ENCODE peak calls at places on chromosomes 11 and 22, in eight cellular contexts. J, H, K, O, F, B, S and Y are unnamed samples.

GRCh38 chr11:94868468-94868867 is 100.3 kb downstream of the AMOTL1 start:
- DNase-seq in J (peak), H (no peak), K (no peak), O (no peak), F (no peak), B (no peak), S (no peak), Y (no peak)

GRCh38 chr11:17718510-17718962 is 835 bp upstream of the MYOD1 start:
- DNase-seq in J (no peak), H (no peak), K (no peak), O (no peak), F (no peak), B (no peak), S (no peak), Y (no peak)

GRCh38 chr11:10778217-10778970 is 27.3 kb downstream of the CTR9 start:
- DNase-seq in J (peak), H (no peak), K (no peak), O (peak), F (peak), B (no peak), S (no peak), Y (no peak)

GRCh38 chr11:46143049-46143806 is 22.0 kb upstream of the PHF21A start:
- DNase-seq in J (no peak), H (no peak), K (no peak), O (no peak), F (no peak), B (no peak), S (no peak), Y (no peak)

GRCh38 chr11:45237666-45238348 is 48.3 kb downstream of the SYT13 start:
- DNase-seq in J (no peak), H (no peak), K (no peak), O (peak), F (no peak), B (no peak), S (no peak), Y (no peak)

GRCh38 chr22:24685804-24686203 is 82.8 kb downstream of the GGT1 start:
- DNase-seq in J (no peak), H (no peak), K (no peak), O (peak), F (no peak), B (no peak), S (no peak), Y (no peak)

GRCh38 chr22:49583341-49583740 is 244.3 kb downstream of the BRD1 start:
- DNase-seq in J (no peak), H (no peak), K (no peak), O (no peak), F (no peak), B (no peak), S (no peak), Y (no peak)

GRCh38 chr11:73404048-73404447 is 27.8 kb downstream of the RELT start:
- DNase-seq in J (peak), H (peak), K (peak), O (peak), F (peak), B (peak), S (peak), Y (peak)

GRCh38 chr11:109547356-109548027 is 125.5 kb downstream of the C11orf87 start:
- DNase-seq in J (no peak), H (no peak), K (peak), O (peak), F (peak), B (peak), S (peak), Y (peak)

GRCh38 chr11:73227571-73228211 is 9.6 kb downstream of the P2RY2 start:
- DNase-seq in J (no peak), H (peak), K (peak), O (no peak), F (no peak), B (peak), S (no peak), Y (peak)

GRCh38 chr11:61071208-61071681 is 31.0 kb upstream of the CD5 start:
- DNase-seq in J (no peak), H (no peak), K (no peak), O (no peak), F (no peak), B (no peak), S (no peak), Y (no peak)

GRCh38 chr22:21450320-21450831 is 16.8 kb upstream of the TMEM191C start:
- DNase-seq in J (peak), H (peak), K (no peak), O (no peak), F (no peak), B (no peak), S (no peak), Y (peak)

GRCh38 chr11:71076021-71076420 is 176.4 kb downstream of the SHANK2 start:
- DNase-seq in J (no peak), H (no peak), K (no peak), O (no peak), F (no peak), B (peak), S (no peak), Y (no peak)

GRCh38 chr11:36361901-36362391 is 65.9 kb downstream of the PRR5L start:
- DNase-seq in J (peak), H (no peak), K (peak), O (peak), F (peak), B (peak), S (no peak), Y (peak)

GRCh38 chr11:88555018-88555828 is 217.7 kb upstream of the CTSC start:
- DNase-seq in J (no peak), H (no peak), K (peak), O (peak), F (peak), B (peak), S (peak), Y (no peak)

GRCh38 chr11:73285721-73286120 is 13.6 kb downstream of the P2RY6 start:
- DNase-seq in J (no peak), H (no peak), K (no peak), O (no peak), F (no peak), B (no peak), S (no peak), Y (no peak)

GRCh38 chr11:8610532-8611116 is 16.6 kb upstream of the STK33 start:
- DNase-seq in J (peak), H (no peak), K (no peak), O (no peak), F (peak), B (no peak), S (no peak), Y (no peak)

GRCh38 chr22:23574371-23574811 is 5.7 kb downstream of the IGLL1 start:
- DNase-seq in J (no peak), H (no peak), K (no peak), O (no peak), F (no peak), B (no peak), S (no peak), Y (peak)

GRCh38 chr22:20305894-20306645 is 13.8 kb downstream of the DGCR6L start:
- DNase-seq in J (no peak), H (no peak), K (no peak), O (no peak), F (no peak), B (no peak), S (no peak), Y (peak)

GRCh38 chr11:43693069-43693468 is 12.5 kb downstream of the HSD17B12 start:
- DNase-seq in J (no peak), H (no peak), K (no peak), O (peak), F (no peak), B (no peak), S (no peak), Y (no peak)

GRCh38 chr11:13940611-13941256 is 21.8 kb upstream of the SPON1 start:
- DNase-seq in J (no peak), H (no peak), K (no peak), O (no peak), F (no peak), B (no peak), S (no peak), Y (no peak)

GRCh38 chr11:119389611-119390254 is 8.2 kb upstream of the USP2 start:
- DNase-seq in J (no peak), H (no peak), K (no peak), O (no peak), F (no peak), B (peak), S (no peak), Y (no peak)
- TF ChIP-seq CTCF in J (no peak), H (no peak), K (peak), O (peak), F (peak), B (peak), S (peak), Y (peak)

DNA sequence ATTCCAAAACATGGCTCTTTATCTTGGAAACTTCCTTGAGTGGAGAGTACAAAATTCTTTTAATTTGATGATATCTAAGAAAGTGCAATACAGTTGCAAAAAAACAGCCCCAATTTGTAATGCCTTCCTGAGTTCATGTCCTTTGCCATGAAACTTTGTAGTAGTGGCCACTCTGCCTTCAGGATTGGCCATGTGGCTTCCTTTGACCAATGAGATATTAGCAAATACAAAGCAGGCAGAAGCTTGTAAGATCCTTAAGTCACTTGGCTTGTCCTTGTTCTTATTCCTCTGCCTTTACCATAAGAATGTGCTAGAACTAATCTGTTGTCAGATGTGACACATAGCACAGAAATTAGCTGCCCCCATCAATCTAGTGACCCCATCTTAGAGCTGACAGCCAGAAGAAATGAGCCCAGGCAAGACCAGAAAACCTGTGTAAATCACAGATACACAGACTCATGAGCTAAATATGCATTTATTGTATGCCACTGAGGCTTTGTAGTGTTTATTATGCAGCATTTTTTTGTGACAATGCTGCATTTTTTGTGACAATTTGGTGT is 29.8 kb upstream of the BLID start:
- DNase-seq in J (no peak), H (no peak), K (no peak), O (no peak), F (no peak), B (no peak), S (no peak), Y (no peak)
- H3K27ac ChIP-seq in J (no peak), H (no peak), K (peak), O (no peak), F (peak), B (peak), S (no peak), Y (no peak)

GRCh38 chr11:112516771-112517170 is 256.1 kb upstream of the PLET1 start:
- DNase-seq in J (no peak), H (no peak), K (no peak), O (no peak), F (no peak), B (no peak), S (no peak), Y (no peak)
- H3K4me3 ChIP-seq in J (no peak), H (no peak), K (no peak), O (no peak), F (no peak), B (no peak), S (no peak), Y (no peak)

GRCh38 chr11:6673523-6673922 is 9.6 kb downstream of the MRPL17 start:
- DNase-seq in J (no peak), H (no peak), K (no peak), O (no peak), F (no peak), B (no peak), S (no peak), Y (no peak)
- TF ChIP-seq CTCF in J (no peak), H (no peak), K (no peak), O (no peak), F (no peak), B (no peak), S (no peak), Y (no peak)

DNA sequence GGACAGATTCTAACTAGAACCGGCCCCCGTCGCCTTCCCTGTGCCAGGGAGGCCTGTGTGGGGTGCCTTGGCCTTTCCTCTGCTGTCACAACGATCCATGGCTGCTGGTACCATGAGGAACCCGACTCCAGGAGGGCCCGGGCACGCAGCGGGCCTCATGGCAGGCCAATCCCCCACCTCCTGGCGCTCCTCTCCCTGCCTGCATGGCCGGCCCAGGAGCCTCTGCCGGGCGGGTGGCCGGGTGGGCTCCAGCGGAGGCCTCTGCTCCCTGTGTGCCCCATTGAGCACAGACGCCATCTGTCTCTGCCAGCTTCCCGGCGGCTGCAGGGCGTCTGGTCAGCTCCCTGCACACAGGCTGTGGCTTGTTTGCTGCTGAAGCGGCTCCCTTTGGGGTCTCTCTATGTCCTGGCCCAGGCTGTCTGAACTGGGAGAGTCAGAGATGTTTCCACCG is 86.5 kb downstream of the MYEOV start:
- DNase-seq in J (no peak), H (no peak), K (no peak), O (no peak), F (no peak), B (no peak), S (no peak), Y (no peak)
- H3K27ac ChIP-seq in J (no peak), H (no peak), K (no peak), O (no peak), F (no peak), B (no peak), S (peak), Y (no peak)

DNA sequence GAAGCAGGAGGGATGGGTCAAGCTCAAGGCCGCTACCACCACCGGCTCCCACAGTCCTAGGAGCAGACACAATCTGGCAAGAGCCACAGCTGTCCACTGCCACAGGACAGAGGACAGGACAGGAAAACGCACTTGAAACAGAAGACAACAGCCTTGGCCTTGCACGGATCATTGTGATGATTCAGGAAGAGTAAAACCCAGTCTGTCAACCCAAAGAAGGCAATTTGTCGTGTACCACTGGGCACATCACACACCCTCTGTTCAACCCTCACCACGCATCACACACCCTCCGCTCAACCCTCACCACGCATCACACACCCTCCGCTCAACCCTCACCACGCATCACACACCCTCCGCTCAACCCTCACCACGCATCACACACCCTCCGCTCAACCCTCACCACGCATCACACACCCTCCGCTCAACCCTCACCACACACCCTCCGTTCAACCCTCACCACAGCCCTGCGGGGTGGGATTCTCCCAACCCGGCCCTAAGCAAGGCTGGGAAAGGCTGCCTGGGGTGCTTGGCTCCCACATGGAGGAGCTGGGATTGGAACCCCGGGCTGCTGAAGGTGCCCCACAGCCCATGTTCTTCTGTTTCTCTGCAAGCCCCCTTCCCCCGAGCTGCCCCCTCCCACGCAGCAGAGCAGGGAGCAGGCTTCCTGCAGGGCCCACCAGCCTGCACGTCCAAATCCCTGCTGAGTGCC is 11.3 kb upstream of the CDC42BPG start:
- DNase-seq in J (no peak), H (no peak), K (no peak), O (no peak), F (no peak), B (no peak), S (no peak), Y (no peak)
- H3K4me3 ChIP-seq in J (no peak), H (no peak), K (no peak), O (no peak), F (no peak), B (no peak), S (no peak), Y (peak)